ENCODE peak calls at places on chromosomes 13 and 19, in six cellular contexts. W, J, G, S, K and Q are unnamed samples.

GRCh38 chr13:95494082-95494681 is 58.3 kb upstream of the CLDN10 start:
- DNase-seq in J (no peak), S (no peak), W (no peak), K (peak; percentile 48), G (peak; percentile 55), Q (no peak)

GRCh38 chr13:110600261-110600819 is 15.0 kb upstream of the NAXD start:
- DNase-seq in K (no peak), J (peak; percentile 41), S (no peak), G (no peak), W (no peak), Q (no peak)

GRCh38 chr19:35534803-35535480 is 1.7 kb downstream of the GAPDHS start:
- DNase-seq in S (no peak), G (no peak), W (no peak), K (no peak), J (no peak), Q (no peak)

GRCh38 chr13:79187917-79188699 is 217.9 kb downstream of the RBM26 start:
- DNase-seq in G (no peak), J (no peak), W (no peak), K (no peak), S (no peak), Q (no peak)

GRCh38 chr13:106690779-106691178 is 122.8 kb upstream of the ARGLU1 start:
- DNase-seq in W (no peak), G (no peak), K (no peak), J (no peak), S (no peak), Q (no peak)

GRCh38 chr13:110944121-110944967 is 29.5 kb upstream of the ANKRD10 start:
- DNase-seq in G (peak; percentile 52), S (peak; percentile 32), K (peak; percentile 44), J (peak; percentile 20), W (no peak), Q (no peak)

GRCh38 chr13:22757530-22758120 is 423.2 kb upstream of the SGCG start:
- DNase-seq in W (no peak), J (no peak), S (no peak), G (no peak), K (no peak), Q (no peak)

GRCh38 chr13:81671103-81671502 is 1330.2 kb upstream of the SPRY2 start:
- DNase-seq in K (no peak), W (no peak), S (no peak), J (no peak), G (no peak), Q (no peak)

GRCh38 chr13:48536851-48537250 is 4.0 kb upstream of the RCBTB2 start:
- DNase-seq in J (no peak), G (no peak), W (no peak), S (no peak), K (no peak), Q (no peak)

GRCh38 chr19:27746691-27747380 is 1466.1 kb downstream of the UQCRFS1 start:
- DNase-seq in S (peak; percentile 39), J (peak; percentile 21), G (no peak), K (peak; percentile 19), W (peak; percentile 30), Q (peak; percentile 62)

GRCh38 chr19:11745871-11746270 is 7.1 kb upstream of the ZNF823 start:
- DNase-seq in W (no peak), J (no peak), K (no peak), S (no peak), G (no peak), Q (no peak)

GRCh38 chr19:55289117-55289796 is 5.5 kb downstream of the BRSK1 start:
- DNase-seq in S (no peak), K (no peak), J (no peak), G (no peak), W (no peak), Q (no peak)

GRCh38 chr19:38383743-38384142 is 4.1 kb downstream of the GGN start:
- DNase-seq in W (no peak), G (no peak), K (no peak), J (no peak), S (no peak), Q (no peak)

GRCh38 chr13:20161275-20161950 is 561 bp upstream of the GJA3 start:
- DNase-seq in G (no peak), W (no peak), S (no peak), J (peak; percentile 39), K (no peak), Q (no peak)

GRCh38 chr13:102220681-102221228 is 181.1 kb downstream of the FGF14 start:
- DNase-seq in J (no peak), K (no peak), S (no peak), W (no peak), G (no peak), Q (no peak)

GRCh38 chr19:39112338-39112890 is 13.2 kb upstream of the PAK4 start:
- DNase-seq in K (peak; percentile 99), J (no peak), S (no peak), W (no peak), G (no peak), Q (no peak)

GRCh38 chr13:25882732-25883357 is 169.0 kb downstream of the SHISA2 start:
- DNase-seq in G (no peak), J (no peak), S (no peak), K (no peak), W (no peak), Q (no peak)

GRCh38 chr19:44684892-44685847 is 13.8 kb upstream of the CEACAM16 start:
- DNase-seq in S (peak; percentile 42), G (peak; percentile 37), K (peak; percentile 95), W (no peak), J (peak; percentile 41), Q (no peak)

GRCh38 chr13:100240109-100240779 is 151.4 kb downstream of the PCCA start:
- DNase-seq in J (no peak), S (no peak), W (no peak), K (no peak), G (no peak), Q (no peak)

GRCh38 chr19:5075603-5076002 is 106.7 kb downstream of the KDM4B start:
- DNase-seq in S (no peak), J (no peak), W (no peak), G (no peak), K (no peak), Q (no peak)

GRCh38 chr19:49486232-49486631 is 1.2 kb upstream of the RPL13A start:
- DNase-seq in J (no peak), K (no peak), W (no peak), G (no peak), S (no peak), Q (no peak)

GRCh38 chr19:5540208-5540607 is 27.5 kb downstream of the TINCR start:
- DNase-seq in S (no peak), K (no peak), G (no peak), J (no peak), W (no peak), Q (no peak)

GRCh38 chr13:33296793-33297425 is 11.4 kb upstream of the STARD13 start:
- DNase-seq in G (peak; percentile 68), K (no peak), W (no peak), S (no peak), J (no peak), Q (no peak)

GRCh38 chr13:69580255-69580654 is 527.4 kb upstream of the ATXN8OS start:
- DNase-seq in K (no peak), J (no peak), S (no peak), W (no peak), G (no peak), Q (no peak)

GRCh38 chr19:33373701-33374405 is at the start of gene CEBPG:
- DNase-seq in S (peak; percentile 55), G (no peak), J (peak; percentile 68), W (peak; percentile 74), K (peak; percentile 93), Q (peak; percentile 78)

GRCh38 chr13:21517576-21517975 is 58.5 kb upstream of the ZDHHC20 start:
- DNase-seq in G (no peak), S (no peak), K (no peak), W (no peak), J (no peak), Q (no peak)

GRCh38 chr19:31894451-31894850 is 451.0 kb upstream of the ZNF507 start:
- DNase-seq in W (no peak), S (no peak), K (no peak), G (no peak), J (no peak), Q (no peak)

GRCh38 chr13:62305758-62306157 is 890.1 kb upstream of the PCDH20 start:
- DNase-seq in K (no peak), G (no peak), S (no peak), W (no peak), J (no peak), Q (no peak)

GRCh38 chr13:31699650-31700049 is 39.7 kb upstream of the RXFP2 start:
- DNase-seq in J (no peak), G (no peak), K (no peak), W (no peak), S (no peak), Q (no peak)

GRCh38 chr19:57559008-57559403 is 657 bp downstream of the ZNF550 start:
- DNase-seq in W (peak; percentile 30), S (no peak), G (peak; percentile 12), J (peak; percentile 10), K (peak; percentile 38), Q (no peak)

GRCh38 chr13:36428083-36428482 is 4.2 kb upstream of the CCNA1 start:
- DNase-seq in G (no peak), J (no peak), S (no peak), K (no peak), W (no peak), Q (no peak)

GRCh38 chr13:29507356-29507755 is 88.1 kb downstream of the SLC7A1 start:
- DNase-seq in S (no peak), K (no peak), W (no peak), G (no peak), J (no peak), Q (no peak)
- TF ChIP-seq EP300 in S (no peak), K (no peak), W (no peak), G (no peak), J (no peak), Q (no peak)

GRCh38 chr19:1383014-1383310 is 745 bp upstream of the NDUFS7 start:
- DNase-seq in W (no peak), S (no peak), G (no peak), J (no peak), K (peak; percentile 37), Q (no peak)
- H3K27ac ChIP-seq in W (peak overlapping the region; percentile 29), S (peak overlapping the region; percentile 91), G (no peak overlapping the region), J (no peak overlapping the region), K (no peak overlapping the region), Q (peak overlapping the region; percentile 93)

DNA sequence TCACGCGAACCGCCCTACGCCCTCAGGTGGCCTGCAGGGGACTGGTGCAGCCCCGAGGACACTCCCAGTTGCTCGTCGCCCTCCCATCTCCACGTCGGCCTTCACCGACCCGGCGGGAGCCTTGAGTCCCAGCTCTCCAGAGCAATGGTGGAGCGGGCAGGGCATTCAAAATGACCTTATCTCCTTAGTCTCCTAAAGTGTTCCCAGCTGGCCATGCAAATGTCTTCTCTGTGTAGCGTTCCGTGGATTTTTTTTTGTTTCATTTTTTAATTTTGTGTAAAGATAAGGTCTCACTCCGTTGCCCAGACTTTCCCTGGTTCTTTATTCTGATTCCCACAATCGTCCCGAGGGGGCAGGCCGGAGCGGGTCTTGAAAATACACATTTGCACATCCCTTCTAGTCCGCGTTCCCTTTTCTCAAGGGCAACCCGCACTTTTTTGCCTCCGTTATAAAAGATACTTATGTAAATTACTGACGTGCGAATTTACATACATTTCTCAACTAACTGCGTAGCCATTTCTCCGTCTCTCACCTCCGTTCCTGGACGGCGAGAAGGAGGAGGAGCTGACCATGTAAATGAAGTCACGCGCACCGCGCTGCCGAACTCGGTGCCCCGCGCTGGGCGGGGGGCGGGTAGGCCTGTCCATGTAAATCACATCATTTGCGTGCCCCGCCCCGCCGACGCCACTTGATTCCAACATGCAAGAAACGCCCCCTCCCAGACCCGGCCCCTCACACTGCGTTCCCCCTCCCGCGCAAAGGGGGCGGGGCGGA is 581 bp upstream of the EGLN2 start:
- DNase-seq in W (peak; percentile 100), K (peak; percentile 99), S (peak; percentile 100), G (peak; percentile 99), J (peak; percentile 100), Q (peak; percentile 100)
- TF ChIP-seq POLR2A in W (peak; percentile 71), K (peak; percentile 23), S (no peak), G (peak; percentile 67), J (peak; percentile 69), Q (peak; percentile 76)

GRCh38 chr13:76845865-76846264 is 40.3 kb downstream of the KCTD12 start:
- DNase-seq in J (no peak), W (no peak), S (no peak), G (no peak), K (no peak), Q (no peak)
- TF ChIP-seq EP300 in J (no peak), W (no peak), S (no peak), G (no peak), K (no peak), Q (no peak)